ENCODE peak calls at places on chromosomes 12 and 14, in ten cellular contexts. D is D341Med, S is NCI-H748 treated with DMSO at 0.1 percent for 48 hours, O is stomach, X is CMK, R is transverse colon, E is anterior cingulate cortex, I is AG04450, U is GM03348, L is HT-29. Y is an unnamed sample.

GRCh38 chr12:99454539-99455172 is 192.9 kb upstream of the GARIN6 start:
- DNase-seq in O (no peak), R (no peak), L (no peak), D (no peak), U (no peak), X (no peak), S (no peak), I (no peak), E (no peak), Y (no peak)

GRCh38 chr12:26304273-26304672 is 108.9 kb downstream of the SSPN start:
- DNase-seq in X (no peak), E (no peak), I (no peak), U (no peak), L (no peak), D (no peak), S (no peak), R (no peak), O (no peak), Y (no peak)

GRCh38 chr12:76927170-76927784 is 48.5 kb upstream of the CSRP2 start:
- DNase-seq in S (no peak), R (peak; percentile 24), D (peak; percentile 75), X (no peak), L (peak; percentile 46), O (peak; percentile 28), E (no peak), I (no peak), U (peak; percentile 71), Y (no peak)

GRCh38 chr12:12017798-12018197 is 52.9 kb upstream of the BCL2L14 start:
- DNase-seq in D (peak; percentile 50), S (no peak), O (no peak), I (no peak), E (no peak), U (no peak), X (no peak), R (no peak), L (no peak), Y (no peak)

GRCh38 chr14:80213602-80214001 is 2.3 kb upstream of the DIO2 start:
- DNase-seq in L (peak; percentile 43), U (peak; percentile 60), D (peak; percentile 60), S (peak; percentile 29), O (peak; percentile 41), X (no peak), I (no peak), R (peak; percentile 8), E (no peak), Y (peak; percentile 60)

GRCh38 chr14:74697543-74697942 is 15.3 kb downstream of the AREL1 start:
- DNase-seq in X (no peak), D (no peak), I (peak; percentile 59), R (no peak), U (peak; percentile 70), S (no peak), L (no peak), O (no peak), E (no peak), Y (peak; percentile 28)

GRCh38 chr14:64763089-64763782 is 59.0 kb downstream of the PLEKHG3 start:
- DNase-seq in E (no peak), U (no peak), L (no peak), S (no peak), I (no peak), X (no peak), O (no peak), R (no peak), D (no peak), Y (no peak)

GRCh38 chr12:79559591-79559990 is 131.2 kb downstream of the PAWR start:
- DNase-seq in L (no peak), U (no peak), S (no peak), E (no peak), O (no peak), X (no peak), I (no peak), D (no peak), R (no peak), Y (no peak)

GRCh38 chr14:90740946-90741681 is 75.1 kb downstream of the TTC7B start:
- DNase-seq in U (no peak), D (peak; percentile 15), O (no peak), S (no peak), L (no peak), X (no peak), E (no peak), I (no peak), R (no peak), Y (no peak)

GRCh38 chr14:96635850-96636249 is 133.7 kb downstream of the PAPOLA start:
- DNase-seq in O (peak; percentile 9), D (peak; percentile 15), U (no peak), E (no peak), R (no peak), I (no peak), X (no peak), L (no peak), S (no peak), Y (no peak)

GRCh38 chr14:77498120-77498979 is at the start of gene ISM2:
- DNase-seq in U (peak; percentile 83), I (no peak), S (no peak), L (no peak), R (peak; percentile 28), D (peak; percentile 87), E (no peak), O (peak; percentile 42), X (peak; percentile 5), Y (no peak)

GRCh38 chr12:12788131-12788530 is 2.7 kb downstream of the APOLD1 start:
- DNase-seq in I (no peak), R (no peak), O (no peak), S (no peak), U (no peak), X (no peak), L (no peak), D (no peak), E (no peak), Y (no peak)

GRCh38 chr12:10633541-10633940 is 20.1 kb upstream of the MAGOHB start:
- DNase-seq in E (no peak), U (no peak), X (no peak), R (no peak), D (no peak), O (no peak), L (no peak), S (no peak), I (no peak), Y (no peak)

GRCh38 chr12:52798671-52799497 is 3.0 kb upstream of the KRT3 start:
- DNase-seq in L (peak; percentile 23), U (peak; percentile 22), X (no peak), R (no peak), E (no peak), I (no peak), O (no peak), S (no peak), D (no peak), Y (no peak)

GRCh38 chr14:77212933-77213656 is 31.5 kb downstream of the TMEM63C start:
- DNase-seq in S (peak; percentile 75), U (peak; percentile 52), D (peak; percentile 89), R (peak; percentile 55), E (no peak), L (peak; percentile 65), X (no peak), O (peak; percentile 51), I (no peak), Y (no peak)

GRCh38 chr12:91562476-91562875 is 379.9 kb upstream of the DCN start:
- DNase-seq in U (no peak), E (no peak), L (no peak), O (no peak), D (no peak), S (no peak), X (no peak), I (no peak), R (no peak), Y (no peak)

GRCh38 chr12:24778486-24779304 is 170.2 kb downstream of the BCAT1 start:
- DNase-seq in X (peak; percentile 11), U (peak; percentile 11), I (peak; percentile 34), O (no peak), R (no peak), E (no peak), D (peak; percentile 42), S (peak; percentile 15), L (peak; percentile 32), Y (peak; percentile 19)

GRCh38 chr12:53443955-53444354 is 2.4 kb downstream of the PRR13 start:
- DNase-seq in D (no peak), U (no peak), X (no peak), E (no peak), O (peak; percentile 49), L (no peak), S (no peak), I (no peak), R (no peak), Y (no peak)

GRCh38 chr14:24426912-24427536 is 2.4 kb downstream of the CBLN3 start:
- DNase-seq in D (no peak), U (no peak), O (peak; percentile 78), I (no peak), X (no peak), E (no peak), S (no peak), L (peak; percentile 54), R (peak; percentile 65), Y (no peak)

GRCh38 chr12:106492893-106493292 is 89.9 kb upstream of the RFX4 start:
- DNase-seq in S (no peak), D (no peak), R (no peak), I (no peak), O (no peak), E (no peak), X (no peak), U (no peak), L (no peak), Y (no peak)

GRCh38 chr12:93376436-93377251 is 1.1 kb upstream of the NUDT4 start:
- DNase-seq in L (peak; percentile 76), E (no peak), R (peak; percentile 51), S (no peak), O (no peak), X (no peak), U (peak; percentile 31), D (no peak), I (no peak), Y (no peak)

GRCh38 chr14:95692109-95692508 is 5.9 kb downstream of the TCL1B start:
- DNase-seq in S (no peak), L (no peak), I (no peak), D (no peak), O (no peak), X (no peak), E (no peak), R (no peak), U (no peak), Y (no peak)

GRCh38 chr14:30355431-30355913 is 203.5 kb upstream of the G2E3 start:
- DNase-seq in L (no peak), R (no peak), O (no peak), D (no peak), S (no peak), X (no peak), I (no peak), U (no peak), E (no peak), Y (no peak)

GRCh38 chr14:25048170-25049126 is 1.5 kb downstream of the STXBP6 start:
- DNase-seq in E (peak; percentile 41), U (peak; percentile 84), X (no peak), L (no peak), S (no peak), D (no peak), I (no peak), R (peak; percentile 25), O (peak; percentile 34), Y (no peak)

GRCh38 chr14:81172881-81173280 is 47.9 kb downstream of the GTF2A1 start:
- DNase-seq in R (no peak), D (no peak), E (no peak), L (no peak), X (no peak), U (no peak), I (no peak), O (no peak), S (no peak), Y (no peak)

GRCh38 chr12:54128466-54128865 is 60.3 kb downstream of the SMUG1 start:
- DNase-seq in O (no peak), X (no peak), E (no peak), R (no peak), L (no peak), U (no peak), S (no peak), D (no peak), I (no peak), Y (no peak)

GRCh38 chr14:101070540-101071492 is 167.3 kb upstream of the RTL1 start:
- DNase-seq in R (peak; percentile 5), X (no peak), L (no peak), S (no peak), E (no peak), D (no peak), U (no peak), I (no peak), O (peak; percentile 5), Y (no peak)

GRCh38 chr14:69056389-69056788 is 77.3 kb upstream of the ACTN1 start:
- DNase-seq in X (no peak), R (no peak), S (no peak), E (peak; percentile 38), L (no peak), D (peak; percentile 71), U (no peak), O (no peak), I (no peak), Y (no peak)